ENCODE peak calls at places on chromosome 6, in seven cellular contexts. P is fibroblast of lung, O is AG09309, B is HFFc6, C is endothelial cell, I is body of pancreas, N is GM12864. Q is an unnamed sample.

GRCh38 chr6:101391772-101392560 is 1.5 kb upstream of the GRIK2 start:
- DNase-seq in P (no peak), N (no peak), B (peak; percentile 67), C (peak; percentile 5), I (no peak), O (no peak), Q (no peak)

GRCh38 chr6:82196159-82196558 is 51.4 kb downstream of the IBTK start:
- DNase-seq in I (no peak), O (no peak), N (no peak), C (no peak), B (no peak), P (no peak), Q (no peak)

GRCh38 chr6:130218136-130218535 is 4.6 kb downstream of the SAMD3 start:
- DNase-seq in C (no peak), N (no peak), P (no peak), I (no peak), B (no peak), O (no peak), Q (no peak)

GRCh38 chr6:69706724-69707123 is 90.1 kb downstream of the LMBRD1 start:
- DNase-seq in B (no peak), P (no peak), N (no peak), C (no peak), O (no peak), I (no peak), Q (no peak)

GRCh38 chr6:112296122-112296521 is 41.8 kb upstream of the LAMA4 start:
- DNase-seq in B (peak; percentile 85), N (no peak), P (peak; percentile 63), I (no peak), O (no peak), C (peak; percentile 39), Q (no peak)

GRCh38 chr6:87905101-87905517 is 142.5 kb upstream of the SPACA1 start:
- DNase-seq in B (no peak), P (no peak), O (no peak), N (peak; percentile 74), I (no peak), C (no peak), Q (peak; percentile 53)

GRCh38 chr6:167825759-167826229 is 917 bp upstream of the AFDN start:
- DNase-seq in B (no peak), O (no peak), I (peak; percentile 88), P (no peak), N (no peak), C (peak; percentile 72), Q (peak; percentile 73)

GRCh38 chr6:141077355-141078333 is 1055.1 kb upstream of the GJE1 start:
- DNase-seq in N (no peak), B (no peak), P (no peak), O (no peak), I (no peak), C (peak; percentile 28), Q (peak; percentile 6)

GRCh38 chr6:113674075-113674474 is 183.1 kb upstream of the MARCKS start:
- DNase-seq in I (peak; percentile 41), N (no peak), C (no peak), O (no peak), B (no peak), P (no peak), Q (no peak)

GRCh38 chr6:142387997-142388815 is 86.4 kb downstream of the ADGRG6 start:
- DNase-seq in N (no peak), P (peak; percentile 79), C (no peak), B (peak; percentile 66), I (no peak), O (no peak), Q (peak; percentile 16)

GRCh38 chr6:133707456-133707855 is 181.5 kb upstream of the TCF21 start:
- DNase-seq in P (peak; percentile 93), B (peak; percentile 89), O (peak; percentile 79), C (no peak), I (no peak), N (no peak), Q (peak; percentile 4)

GRCh38 chr6:168534265-168534664 is 93.3 kb downstream of the SMOC2 start:
- DNase-seq in O (no peak), N (no peak), P (no peak), B (no peak), I (no peak), C (no peak), Q (no peak)

GRCh38 chr6:10413850-10414765 is 766 bp downstream of the TFAP2A start:
- DNase-seq in B (peak; percentile 58), P (no peak), N (no peak), I (no peak), C (no peak), O (no peak), Q (no peak)

GRCh38 chr6:145373826-145374225 is 361.5 kb downstream of the EPM2A start:
- DNase-seq in C (no peak), B (no peak), I (no peak), O (no peak), N (no peak), P (no peak), Q (no peak)

GRCh38 chr6:6686748-6687601 is 98.5 kb downstream of the LY86 start:
- DNase-seq in C (peak; percentile 95), N (no peak), I (peak; percentile 100), O (no peak), P (peak; percentile 63), B (peak; percentile 12), Q (peak; percentile 74)

GRCh38 chr6:46491789-46492547 is 719 bp upstream of the RCAN2 start:
- DNase-seq in O (no peak), P (peak; percentile 18), C (peak; percentile 60), I (peak; percentile 65), N (no peak), B (no peak), Q (peak; percentile 61)

GRCh38 chr6:167841981-167842380 is 15.3 kb downstream of the AFDN start:
- DNase-seq in O (no peak), I (no peak), B (no peak), P (no peak), N (no peak), C (no peak), Q (no peak)

GRCh38 chr6:29236060-29236459 is 65.4 kb downstream of the OR2J2 start:
- DNase-seq in C (no peak), B (no peak), O (no peak), P (no peak), N (no peak), I (no peak), Q (no peak)

GRCh38 chr6:82416346-82416745 is 52.7 kb downstream of the TPBG start:
- DNase-seq in P (no peak), B (no peak), N (no peak), I (no peak), C (no peak), O (no peak), Q (no peak)

GRCh38 chr6:56756219-56756789 is 113.6 kb upstream of the DST start:
- DNase-seq in N (no peak), C (no peak), O (no peak), P (no peak), I (no peak), B (no peak), Q (no peak)

GRCh38 chr6:37535701-37536461 is 36.2 kb upstream of the CCDC167 start:
- DNase-seq in P (no peak), I (peak; percentile 23), O (no peak), C (no peak), N (no peak), B (no peak), Q (peak; percentile 59)

DNA sequence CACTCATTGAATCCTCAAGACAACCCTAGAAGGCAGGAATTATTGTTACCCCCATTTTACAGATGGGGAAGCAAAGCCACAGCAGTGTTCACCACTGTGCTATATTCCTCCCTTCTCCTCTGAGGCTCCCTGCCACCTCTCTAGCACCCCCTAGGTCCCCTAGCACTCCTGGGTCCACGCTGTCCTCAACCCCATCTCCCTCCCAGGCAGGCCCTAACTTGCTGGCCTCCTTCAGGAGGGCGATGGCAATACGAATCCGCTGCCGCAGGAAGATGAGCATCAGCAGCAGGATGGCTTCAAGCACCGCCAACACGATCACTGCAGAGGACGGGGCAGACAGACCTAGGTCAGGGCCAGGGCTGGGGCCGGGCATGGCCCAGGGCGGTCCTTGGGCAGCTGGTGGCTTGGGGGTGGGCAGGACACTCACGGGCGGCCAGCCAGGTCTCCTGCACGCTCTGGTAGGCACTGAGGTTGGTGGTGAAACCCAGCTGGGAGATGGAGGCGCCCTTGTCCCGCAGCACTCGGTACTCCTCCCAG is 7.8 kb upstream of the NEU1 start:
- DNase-seq in O (no peak), B (no peak), P (no peak), N (no peak), C (no peak), I (no peak), Q (no peak)
- TF ChIP-seq CTCF in O (no peak), B (peak; percentile 23), P (peak; percentile 1), N (peak; percentile 29), C (no peak), I (no peak), Q (peak; percentile 28)

DNA sequence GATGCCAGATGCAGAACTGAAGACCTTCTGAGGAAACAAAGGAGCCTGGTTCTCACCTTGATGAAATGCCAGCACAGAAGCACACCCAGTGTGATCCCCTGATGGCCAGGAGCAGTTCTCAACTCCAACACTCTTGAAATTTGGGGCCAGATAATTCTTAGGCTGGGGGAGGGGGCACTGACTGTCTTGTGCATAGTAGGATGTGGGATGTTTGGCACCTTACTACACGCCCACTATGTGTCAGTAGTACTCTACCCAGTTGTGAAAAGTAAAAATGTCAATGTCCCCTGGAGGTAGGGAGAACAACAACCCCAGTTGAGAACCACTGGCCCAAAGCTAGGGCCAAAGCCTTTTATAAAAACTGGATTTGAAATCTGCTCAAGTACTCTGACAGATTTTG is 398.3 kb upstream of the ARID1B start:
- DNase-seq in I (no peak), P (no peak), B (no peak), C (no peak), N (no peak), O (no peak), Q (no peak)
- TF ChIP-seq CTCF in I (no peak), P (no peak), B (no peak), C (no peak), N (peak; percentile 25), O (no peak), Q (peak; percentile 28)

GRCh38 chr6:70955441-70956190 is 1.2 kb downstream of the B3GAT2 start:
- DNase-seq in I (peak; percentile 87), C (peak; percentile 96), N (peak; percentile 55), B (peak; percentile 21), P (peak; percentile 66), O (no peak), Q (peak; percentile 88)

GRCh38 chr6:70956451-70957283 is at the start of gene B3GAT2:
- DNase-seq in P (peak; percentile 21), N (no peak), O (no peak), I (peak; percentile 16), C (peak; percentile 36), B (no peak), Q (peak; percentile 24)

GRCh38 chr6:70957284-70957617 is 391 bp upstream of the B3GAT2 start:
- DNase-seq in N (no peak), B (no peak), C (no peak), O (no peak), P (peak; percentile 4), I (no peak), Q (no peak)

GRCh38 chr6:70954750-70955149 is 2.1 kb downstream of the B3GAT2 start:
- DNase-seq in P (no peak), C (no peak), B (no peak), N (no peak), O (no peak), I (no peak), Q (no peak)

GRCh38 chr6:70956191-70956450 is 739 bp downstream of the B3GAT2 start:
- DNase-seq in I (no peak), C (no peak), O (no peak), N (no peak), B (no peak), P (no peak), Q (no peak)
- TF ChIP-seq CTCF in I (no peak), C (peak; percentile 50), O (no peak), N (no peak), B (peak; percentile 70), P (no peak), Q (no peak)

GRCh38 chr6:74347161-74347560 is 651.2 kb downstream of the CD109 start:
- DNase-seq in C (no peak), O (no peak), N (no peak), P (no peak), B (no peak), I (no peak), Q (no peak)

GRCh38 chr6:74343804-74344203 is 647.8 kb downstream of the CD109 start:
- DNase-seq in I (no peak), C (no peak), O (no peak), N (no peak), P (no peak), B (peak; percentile 8), Q (no peak)
- TF ChIP-seq CTCF in I (peak; percentile 13), C (no peak), O (peak; percentile 47), N (peak; percentile 16), P (no peak), B (peak; percentile 73), Q (no peak)

Q was measured in GM13977.